ENCODE peak calls at places on chromosome 10, in seven cellular contexts. N is AG04450, Q is body of pancreas, Z is neural crest cell, W is bronchial epithelial cell, I is ascending aorta, J is fibroblast of pulmonary artery. M is an unnamed sample.

GRCh38 chr10:42986618-42987017 is 90.3 kb upstream of the RET start:
- DNase-seq in N (no peak), Q (no peak), Z (no peak), W (no peak), I (no peak), J (no peak), M (no peak)

GRCh38 chr10:132883391-132883881 is 58.9 kb downstream of the CFAP46 start:
- DNase-seq in N (no peak), Q (no peak), Z (no peak), W (no peak), I (peak; percentile 22), J (no peak), M (no peak)

GRCh38 chr10:99425204-99425603 is 5.2 kb downstream of the GOT1 start:
- DNase-seq in N (no peak), Q (no peak), Z (no peak), W (no peak), I (no peak), J (no peak), M (no peak)

GRCh38 chr10:116848032-116848911 is 1.0 kb upstream of the ENO4 start:
- DNase-seq in N (no peak), Q (no peak), Z (no peak), W (peak; percentile 33), I (no peak), J (no peak), M (no peak)

GRCh38 chr10:42939685-42940366 is 137.0 kb upstream of the RET start:
- DNase-seq in N (no peak), Q (no peak), Z (no peak), W (no peak), I (no peak), J (no peak), M (no peak)

GRCh38 chr10:102919237-102919959 is 1.3 kb downstream of the CNNM2 start:
- DNase-seq in N (no peak), Q (peak; percentile 62), Z (peak; percentile 5), W (no peak), I (peak; percentile 66), J (no peak), M (peak; percentile 16)

GRCh38 chr10:113319450-113319849 is 233.4 kb upstream of the HABP2 start:
- DNase-seq in N (no peak), Q (no peak), Z (no peak), W (no peak), I (no peak), J (no peak), M (no peak)

GRCh38 chr10:74822101-74822500 is 4.3 kb upstream of the KAT6B start:
- DNase-seq in N (no peak), Q (no peak), Z (no peak), W (peak; percentile 25), I (no peak), J (no peak), M (no peak)

GRCh38 chr10:31353574-31353973 is 34.6 kb downstream of the ZEB1 start:
- DNase-seq in N (no peak), Q (no peak), Z (no peak), W (peak; percentile 98), I (no peak), J (peak; percentile 46), M (no peak)
- TF ChIP-seq CTCF in N (no peak), Q (no peak), Z (peak; percentile 28), W (no peak), I (no peak), J (no peak), M (no peak)

GRCh38 chr10:6838118-6838517 is 258.0 kb upstream of the PRKCQ start:
- DNase-seq in N (no peak), Q (no peak), Z (no peak), W (peak; percentile 11), I (no peak), J (no peak), M (no peak)
- TF ChIP-seq CTCF in N (no peak), Q (no peak), Z (peak; percentile 39), W (peak; percentile 41), I (no peak), J (peak; percentile 15), M (peak; percentile 17)

DNA sequence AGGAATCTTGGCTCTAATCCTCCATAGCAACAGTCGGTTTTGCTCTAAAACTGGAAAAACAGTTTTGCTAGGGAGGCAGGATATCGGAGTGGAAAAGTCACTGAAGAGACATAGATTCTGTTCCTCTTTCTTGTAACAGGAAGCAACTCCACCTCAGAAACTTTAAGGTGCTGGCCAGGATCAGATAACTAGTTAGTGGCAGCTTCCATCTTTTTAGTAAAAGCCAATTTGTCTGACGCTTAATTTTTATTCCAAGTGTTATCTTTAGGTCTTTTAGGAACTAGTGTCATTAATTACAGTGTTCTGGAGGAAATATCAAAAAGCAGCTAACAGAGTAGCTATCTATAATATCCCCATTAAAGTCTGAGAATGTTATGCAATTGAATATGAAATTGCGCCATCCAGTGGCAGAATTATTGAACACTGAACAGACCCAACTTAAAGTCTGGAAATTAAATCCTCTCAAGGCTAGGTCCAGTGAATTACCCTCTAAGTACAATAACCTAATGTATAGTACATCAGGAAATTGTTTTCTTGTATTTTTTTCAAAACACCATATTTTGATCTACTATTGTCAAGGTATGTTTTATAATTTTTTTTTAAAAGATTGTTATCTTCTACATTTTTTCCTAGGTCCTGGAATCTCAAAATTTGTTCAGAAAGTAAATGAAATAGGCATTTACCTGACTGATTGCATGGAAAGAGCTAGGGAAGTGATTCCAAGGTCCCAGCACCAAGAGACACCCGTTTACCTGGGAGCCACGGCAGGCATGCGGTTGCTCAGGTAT is 65.9 kb upstream of the CC2D2B start:
- DNase-seq in N (peak; percentile 27), Q (peak; percentile 29), Z (peak; percentile 51), W (peak; percentile 62), I (no peak), J (peak; percentile 87), M (no peak)
- TF ChIP-seq CTCF in N (peak; percentile 58), Q (peak; percentile 66), Z (peak; percentile 85), W (peak; percentile 26), I (peak; percentile 77), J (peak; percentile 62), M (peak; percentile 73)

GRCh38 chr10:93494494-93494893 is 1.9 kb upstream of the CEP55 start:
- DNase-seq in N (no peak), Q (no peak), Z (no peak), W (no peak), I (no peak), J (no peak), M (no peak)
- TF ChIP-seq CTCF in N (no peak), Q (no peak), Z (no peak), W (no peak), I (no peak), J (no peak), M (no peak)

DNA sequence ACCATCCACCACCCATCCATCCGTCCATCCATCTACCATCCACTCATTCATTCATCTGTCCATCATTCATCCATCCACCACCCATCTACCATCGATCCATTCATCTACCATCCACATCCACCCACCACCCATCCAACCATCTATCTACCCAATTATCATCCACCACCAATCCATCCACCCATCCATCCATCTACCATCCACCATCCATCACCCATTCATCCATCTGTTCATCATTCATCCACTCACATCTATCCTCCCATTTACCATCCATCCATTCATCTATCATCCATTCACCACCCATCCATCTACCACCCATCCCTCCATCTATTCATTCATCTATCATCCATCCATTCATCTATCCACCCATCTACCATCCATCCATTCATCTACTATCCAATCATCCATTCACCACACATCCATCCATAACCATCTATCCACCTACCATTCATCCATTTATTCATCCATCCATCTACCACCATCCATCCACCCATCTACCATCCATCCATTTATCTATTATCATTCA is 188.8 kb downstream of the JCAD start:
- DNase-seq in N (no peak), Q (no peak), Z (no peak), W (no peak), I (no peak), J (no peak), M (no peak)
- TF ChIP-seq CTCF in N (no peak), Q (no peak), Z (no peak), W (no peak), I (no peak), J (no peak), M (no peak)

DNA sequence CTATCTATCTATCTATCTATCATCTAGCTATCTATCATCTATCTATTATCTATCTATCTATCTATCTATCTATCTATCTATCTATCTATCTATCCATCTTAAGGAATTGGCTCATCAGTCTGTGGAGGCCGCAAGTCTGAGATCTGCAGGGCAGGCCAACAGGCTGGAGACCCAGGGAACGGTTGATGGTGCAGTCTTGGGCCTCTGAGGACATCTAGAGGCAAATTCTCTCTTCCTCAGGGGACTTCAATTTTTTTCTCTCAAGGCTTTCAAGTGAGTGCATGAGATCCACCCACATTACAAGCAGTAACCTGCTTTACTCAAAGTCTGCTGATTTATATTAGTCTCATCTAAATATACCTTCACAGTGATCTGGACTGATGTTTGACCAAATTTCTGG is 197.0 kb downstream of the GLRX3 start:
- DNase-seq in N (no peak), Q (no peak), Z (no peak), W (no peak), I (no peak), J (no peak), M (no peak)
- TF ChIP-seq CTCF in N (no peak), Q (no peak), Z (no peak), W (no peak), I (no peak), J (no peak), M (no peak)

GRCh38 chr10:84054743-84055142 is 84.6 kb upstream of the GHITM start:
- DNase-seq in N (no peak), Q (no peak), Z (no peak), W (no peak), I (no peak), J (no peak), M (no peak)

GRCh38 chr10:84063440-84063839 is 75.9 kb upstream of the GHITM start:
- DNase-seq in N (no peak), Q (no peak), Z (no peak), W (no peak), I (no peak), J (no peak), M (no peak)

GRCh38 chr10:84059526-84059925 is 79.8 kb upstream of the GHITM start:
- DNase-seq in N (no peak), Q (no peak), Z (no peak), W (no peak), I (no peak), J (peak; percentile 3), M (no peak)
- TF ChIP-seq CTCF in N (peak; percentile 12), Q (no peak), Z (no peak), W (peak; percentile 14), I (no peak), J (peak; percentile 1), M (no peak)

M was measured in natural killer cell.